ENCODE peak calls at places on chromosome 13, in nine cellular contexts. One of them, this sample, is unnamed.

GRCh38 chr13:49569993-49570689 is 15.2 kb downstream of the RCBTB1 start:
- DNase-seq in H9: no peak
- DNase-seq in epithelial cell of esophagus: peak; percentile 83
- DNase-seq in IMR-90: no peak
- DNase-seq in mesothelial cell of epicardium: no peak
- DNase-seq in fibroblast of mammary gland: no peak
- DNase-seq in body of pancreas: no peak
- DNase-seq in brain microvascular endothelial cell: no peak
- DNase-seq in cardiac muscle cell: no peak
- DNase-seq in this sample: peak; percentile 53

GRCh38 chr13:78317030-78317429 is 286.3 kb downstream of the POU4F1 start:
- DNase-seq in cardiac muscle cell: peak; percentile 6
- DNase-seq in H9: no peak
- DNase-seq in brain microvascular endothelial cell: no peak
- DNase-seq in body of pancreas: no peak
- DNase-seq in fibroblast of mammary gland: no peak
- DNase-seq in mesothelial cell of epicardium: no peak
- DNase-seq in IMR-90: no peak
- DNase-seq in epithelial cell of esophagus: peak; percentile 18
- DNase-seq in this sample: no peak

GRCh38 chr13:80817979-80818378 is 477.1 kb upstream of the SPRY2 start:
- DNase-seq in H9: no peak
- DNase-seq in body of pancreas: no peak
- DNase-seq in brain microvascular endothelial cell: no peak
- DNase-seq in fibroblast of mammary gland: no peak
- DNase-seq in cardiac muscle cell: no peak
- DNase-seq in IMR-90: no peak
- DNase-seq in epithelial cell of esophagus: no peak
- DNase-seq in mesothelial cell of epicardium: no peak
- DNase-seq in this sample: no peak

GRCh38 chr13:48797127-48797526 is 143.4 kb downstream of the CYSLTR2 start:
- DNase-seq in IMR-90: no peak
- DNase-seq in mesothelial cell of epicardium: no peak
- DNase-seq in fibroblast of mammary gland: peak; percentile 46
- DNase-seq in cardiac muscle cell: no peak
- DNase-seq in body of pancreas: no peak
- DNase-seq in H9: no peak
- DNase-seq in brain microvascular endothelial cell: no peak
- DNase-seq in epithelial cell of esophagus: no peak
- DNase-seq in this sample: no peak

GRCh38 chr13:112064222-112064621 is 2.7 kb upstream of the SOX1 start:
- DNase-seq in brain microvascular endothelial cell: no peak
- DNase-seq in fibroblast of mammary gland: no peak
- DNase-seq in cardiac muscle cell: no peak
- DNase-seq in mesothelial cell of epicardium: no peak
- DNase-seq in epithelial cell of esophagus: no peak
- DNase-seq in body of pancreas: no peak
- DNase-seq in H9: no peak
- DNase-seq in IMR-90: no peak
- DNase-seq in this sample: no peak

GRCh38 chr13:35475131-35475959 is 1.1 kb downstream of the MAB21L1 start:
- DNase-seq in body of pancreas: no peak
- DNase-seq in fibroblast of mammary gland: peak; percentile 66
- DNase-seq in brain microvascular endothelial cell: peak; percentile 7
- DNase-seq in mesothelial cell of epicardium: no peak
- DNase-seq in cardiac muscle cell: peak; percentile 28
- DNase-seq in H9: peak; percentile 67
- DNase-seq in epithelial cell of esophagus: peak; percentile 29
- DNase-seq in IMR-90: peak; percentile 16
- DNase-seq in this sample: no peak

GRCh38 chr13:52949744-52950143 is 78.9 kb upstream of the OLFM4 start:
- DNase-seq in cardiac muscle cell: no peak
- DNase-seq in body of pancreas: no peak
- DNase-seq in H9: no peak
- DNase-seq in brain microvascular endothelial cell: no peak
- DNase-seq in epithelial cell of esophagus: no peak
- DNase-seq in mesothelial cell of epicardium: no peak
- DNase-seq in fibroblast of mammary gland: no peak
- DNase-seq in IMR-90: no peak
- DNase-seq in this sample: no peak

GRCh38 chr13:111567637-111568036 is 247.2 kb downstream of the TEX29 start:
- DNase-seq in IMR-90: no peak
- DNase-seq in fibroblast of mammary gland: no peak
- DNase-seq in H9: no peak
- DNase-seq in body of pancreas: no peak
- DNase-seq in epithelial cell of esophagus: no peak
- DNase-seq in mesothelial cell of epicardium: no peak
- DNase-seq in brain microvascular endothelial cell: no peak
- DNase-seq in cardiac muscle cell: no peak
- DNase-seq in this sample: no peak

GRCh38 chr13:41645313-41645712 is 188.0 kb downstream of the RGCC start:
- DNase-seq in IMR-90: peak; percentile 90
- DNase-seq in brain microvascular endothelial cell: peak; percentile 88
- DNase-seq in fibroblast of mammary gland: peak; percentile 89
- DNase-seq in cardiac muscle cell: peak; percentile 85
- DNase-seq in body of pancreas: no peak
- DNase-seq in mesothelial cell of epicardium: no peak
- DNase-seq in H9: no peak
- DNase-seq in epithelial cell of esophagus: peak; percentile 56
- DNase-seq in this sample: no peak

GRCh38 chr13:77859450-77859849 is 59.2 kb downstream of the EDNRB start:
- DNase-seq in IMR-90: peak; percentile 82
- DNase-seq in mesothelial cell of epicardium: no peak
- DNase-seq in H9: no peak
- DNase-seq in body of pancreas: no peak
- DNase-seq in epithelial cell of esophagus: no peak
- DNase-seq in brain microvascular endothelial cell: no peak
- DNase-seq in cardiac muscle cell: peak; percentile 92
- DNase-seq in fibroblast of mammary gland: peak; percentile 96
- DNase-seq in this sample: no peak

GRCh38 chr13:114078501-114079451 is 53.6 kb downstream of the RASA3 start:
- DNase-seq in mesothelial cell of epicardium: peak; percentile 16
- DNase-seq in cardiac muscle cell: peak; percentile 74
- DNase-seq in epithelial cell of esophagus: peak; percentile 92
- DNase-seq in fibroblast of mammary gland: peak; percentile 95
- DNase-seq in body of pancreas: peak; percentile 11
- DNase-seq in brain microvascular endothelial cell: peak; percentile 73
- DNase-seq in IMR-90: peak; percentile 84
- DNase-seq in H9: no peak
- DNase-seq in this sample: no peak

GRCh38 chr13:33543089-33543459 is 257.5 kb upstream of the STARD13 start:
- DNase-seq in IMR-90: no peak
- DNase-seq in cardiac muscle cell: no peak
- DNase-seq in H9: no peak
- DNase-seq in mesothelial cell of epicardium: no peak
- DNase-seq in fibroblast of mammary gland: no peak
- DNase-seq in epithelial cell of esophagus: no peak
- DNase-seq in brain microvascular endothelial cell: no peak
- DNase-seq in body of pancreas: no peak
- DNase-seq in this sample: no peak

GRCh38 chr13:24147570-24147963 is 13.0 kb upstream of the SPATA13 start:
- DNase-seq in body of pancreas: no peak
- DNase-seq in epithelial cell of esophagus: no peak
- DNase-seq in cardiac muscle cell: no peak
- DNase-seq in mesothelial cell of epicardium: no peak
- DNase-seq in H9: no peak
- DNase-seq in brain microvascular endothelial cell: no peak
- DNase-seq in IMR-90: no peak
- DNase-seq in fibroblast of mammary gland: no peak
- DNase-seq in this sample: no peak

GRCh38 chr13:36454121-36454520 is 21.8 kb downstream of the CCNA1 start:
- DNase-seq in fibroblast of mammary gland: no peak
- DNase-seq in brain microvascular endothelial cell: no peak
- DNase-seq in H9: no peak
- DNase-seq in IMR-90: no peak
- DNase-seq in cardiac muscle cell: no peak
- DNase-seq in epithelial cell of esophagus: peak; percentile 39
- DNase-seq in mesothelial cell of epicardium: no peak
- DNase-seq in body of pancreas: no peak
- DNase-seq in this sample: no peak

GRCh38 chr13:44141213-44141724 is 232.4 kb upstream of the SERP2 start:
- DNase-seq in epithelial cell of esophagus: peak; percentile 48
- DNase-seq in cardiac muscle cell: peak; percentile 36
- DNase-seq in fibroblast of mammary gland: no peak
- DNase-seq in mesothelial cell of epicardium: no peak
- DNase-seq in brain microvascular endothelial cell: no peak
- DNase-seq in H9: no peak
- DNase-seq in IMR-90: no peak
- DNase-seq in body of pancreas: no peak
- DNase-seq in this sample: peak; percentile 15

GRCh38 chr13:113897966-113898365 is 34.1 kb upstream of the GAS6 start:
- DNase-seq in brain microvascular endothelial cell: no peak
- DNase-seq in IMR-90: no peak
- DNase-seq in H9: no peak
- DNase-seq in fibroblast of mammary gland: no peak
- DNase-seq in body of pancreas: no peak
- DNase-seq in cardiac muscle cell: no peak
- DNase-seq in mesothelial cell of epicardium: no peak
- DNase-seq in epithelial cell of esophagus: no peak
- DNase-seq in this sample: no peak

GRCh38 chr13:48233097-48233885 is at the start of gene ITM2B:
- DNase-seq in body of pancreas: peak; percentile 79
- DNase-seq in H9: peak; percentile 80
- DNase-seq in cardiac muscle cell: peak; percentile 79
- DNase-seq in fibroblast of mammary gland: peak; percentile 57
- DNase-seq in epithelial cell of esophagus: peak; percentile 74
- DNase-seq in brain microvascular endothelial cell: peak; percentile 51
- DNase-seq in mesothelial cell of epicardium: peak; percentile 58
- DNase-seq in IMR-90: peak; percentile 65
- DNase-seq in this sample: peak; percentile 81

GRCh38 chr13:67267136-67267535 is 37.0 kb upstream of the PCDH9 start:
- DNase-seq in body of pancreas: no peak
- DNase-seq in brain microvascular endothelial cell: peak; percentile 14
- DNase-seq in epithelial cell of esophagus: no peak
- DNase-seq in IMR-90: peak; percentile 35
- DNase-seq in H9: no peak
- DNase-seq in cardiac muscle cell: peak; percentile 27
- DNase-seq in fibroblast of mammary gland: peak; percentile 25
- DNase-seq in mesothelial cell of epicardium: no peak
- DNase-seq in this sample: no peak

GRCh38 chr13:112071902-112072530 is 5.1 kb downstream of the SOX1 start:
- DNase-seq in cardiac muscle cell: no peak
- DNase-seq in epithelial cell of esophagus: no peak
- DNase-seq in brain microvascular endothelial cell: no peak
- DNase-seq in body of pancreas: no peak
- DNase-seq in mesothelial cell of epicardium: no peak
- DNase-seq in IMR-90: no peak
- DNase-seq in fibroblast of mammary gland: no peak
- DNase-seq in H9: no peak
- DNase-seq in this sample: no peak

DNA sequence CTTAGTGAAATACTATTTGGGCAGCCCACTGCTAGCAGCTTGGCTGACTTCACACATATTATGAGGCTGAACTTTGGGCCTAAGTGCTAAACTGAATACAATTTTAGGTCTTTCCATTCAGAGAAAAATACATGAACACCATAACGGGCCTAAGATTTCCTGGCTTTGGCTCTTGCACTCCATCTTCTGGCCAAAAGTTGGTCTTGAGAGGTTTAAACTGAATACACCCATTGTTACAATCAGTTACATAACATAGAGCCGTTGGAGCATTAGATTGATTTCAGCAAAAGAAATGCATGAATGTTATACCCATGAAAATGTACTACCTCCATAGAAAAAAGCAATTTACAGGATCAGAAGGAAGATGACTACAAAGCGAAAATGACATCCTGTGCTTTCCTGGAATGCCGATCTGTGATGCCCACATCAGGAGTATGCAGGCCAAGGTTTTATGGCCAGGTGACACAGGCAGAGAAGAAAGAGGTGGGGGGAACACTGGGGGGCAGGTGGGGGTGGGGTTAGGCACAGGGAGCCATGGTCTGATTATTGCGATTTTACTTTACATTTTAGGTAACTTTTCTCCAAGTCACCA is 11.1 kb upstream of the SHISA2 start:
- DNase-seq in cardiac muscle cell: peak; percentile 77
- DNase-seq in mesothelial cell of epicardium: no peak
- DNase-seq in fibroblast of mammary gland: peak; percentile 43
- DNase-seq in body of pancreas: peak; percentile 29
- DNase-seq in epithelial cell of esophagus: peak; percentile 71
- DNase-seq in IMR-90: peak; percentile 33
- DNase-seq in brain microvascular endothelial cell: peak; percentile 63
- DNase-seq in H9: no peak
- DNase-seq in this sample: peak; percentile 38
- TF ChIP-seq CTCF in cardiac muscle cell: peak; percentile 82
- TF ChIP-seq CTCF in mesothelial cell of epicardium: peak; percentile 46
- TF ChIP-seq CTCF in fibroblast of mammary gland: peak; percentile 58
- TF ChIP-seq CTCF in body of pancreas: peak; percentile 83
- TF ChIP-seq CTCF in epithelial cell of esophagus: peak; percentile 90
- TF ChIP-seq CTCF in IMR-90: peak; percentile 50
- TF ChIP-seq CTCF in brain microvascular endothelial cell: peak; percentile 83
- TF ChIP-seq CTCF in H9: peak; percentile 87
- TF ChIP-seq CTCF in this sample: peak; percentile 16

GRCh38 chr13:21338156-21338555 is 120.9 kb downstream of the ZDHHC20 start:
- DNase-seq in body of pancreas: no peak
- DNase-seq in fibroblast of mammary gland: no peak
- DNase-seq in brain microvascular endothelial cell: no peak
- DNase-seq in H9: no peak
- DNase-seq in mesothelial cell of epicardium: no peak
- DNase-seq in epithelial cell of esophagus: peak; percentile 4
- DNase-seq in cardiac muscle cell: no peak
- DNase-seq in IMR-90: no peak
- DNase-seq in this sample: no peak
- TF ChIP-seq CTCF in body of pancreas: no peak
- TF ChIP-seq CTCF in fibroblast of mammary gland: no peak
- TF ChIP-seq CTCF in brain microvascular endothelial cell: peak; percentile 39
- TF ChIP-seq CTCF in H9: peak; percentile 45
- TF ChIP-seq CTCF in mesothelial cell of epicardium: no peak
- TF ChIP-seq CTCF in epithelial cell of esophagus: peak; percentile 12
- TF ChIP-seq CTCF in cardiac muscle cell: no peak
- TF ChIP-seq CTCF in IMR-90: no peak
- TF ChIP-seq CTCF in this sample: no peak

GRCh38 chr13:93116809-93117208 is 109.8 kb upstream of the GPC6 start:
- DNase-seq in brain microvascular endothelial cell: no peak
- DNase-seq in mesothelial cell of epicardium: no peak
- DNase-seq in fibroblast of mammary gland: no peak
- DNase-seq in IMR-90: no peak
- DNase-seq in epithelial cell of esophagus: no peak
- DNase-seq in body of pancreas: no peak
- DNase-seq in cardiac muscle cell: no peak
- DNase-seq in H9: no peak
- DNase-seq in this sample: no peak
- TF ChIP-seq CTCF in brain microvascular endothelial cell: peak; percentile 31
- TF ChIP-seq CTCF in mesothelial cell of epicardium: no peak
- TF ChIP-seq CTCF in fibroblast of mammary gland: no peak
- TF ChIP-seq CTCF in IMR-90: no peak
- TF ChIP-seq CTCF in epithelial cell of esophagus: no peak
- TF ChIP-seq CTCF in body of pancreas: peak; percentile 2
- TF ChIP-seq CTCF in cardiac muscle cell: no peak
- TF ChIP-seq CTCF in H9: peak; percentile 58
- TF ChIP-seq CTCF in this sample: no peak

DNA sequence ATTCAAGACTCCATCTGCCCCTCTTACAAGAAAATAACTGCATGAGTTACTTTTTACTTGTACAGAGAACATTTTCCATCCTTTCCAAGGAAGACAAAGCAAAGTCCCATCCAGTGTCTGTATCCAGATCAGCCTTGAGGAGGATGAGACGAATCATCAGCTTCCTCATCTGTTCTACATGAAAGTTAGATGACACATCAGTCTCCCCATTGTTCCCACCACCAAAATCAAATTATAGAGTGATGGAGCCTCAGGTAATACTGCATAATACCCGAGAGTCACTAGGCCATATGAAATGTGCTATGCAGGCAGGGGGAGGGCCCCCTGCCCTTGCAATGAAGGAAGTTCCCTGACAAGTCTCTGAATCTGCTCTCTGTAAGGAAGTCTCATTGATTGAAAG is 1244.6 kb upstream of the SLC10A2 start:
- DNase-seq in body of pancreas: no peak
- DNase-seq in brain microvascular endothelial cell: no peak
- DNase-seq in epithelial cell of esophagus: peak; percentile 76
- DNase-seq in fibroblast of mammary gland: peak; percentile 25
- DNase-seq in IMR-90: no peak
- DNase-seq in cardiac muscle cell: no peak
- DNase-seq in mesothelial cell of epicardium: no peak
- DNase-seq in H9: no peak
- DNase-seq in this sample: no peak
- TF ChIP-seq CTCF in body of pancreas: no peak
- TF ChIP-seq CTCF in brain microvascular endothelial cell: no peak
- TF ChIP-seq CTCF in epithelial cell of esophagus: no peak
- TF ChIP-seq CTCF in fibroblast of mammary gland: no peak
- TF ChIP-seq CTCF in IMR-90: no peak
- TF ChIP-seq CTCF in cardiac muscle cell: no peak
- TF ChIP-seq CTCF in mesothelial cell of epicardium: no peak
- TF ChIP-seq CTCF in H9: no peak
- TF ChIP-seq CTCF in this sample: no peak